ENCODE peak calls at places on chromosomes 7 and 10, in ten cellular contexts. A, W, L, S, D, N, Z, X, V and P are unnamed samples.

GRCh38 chr7:25249772-25250171 is 21.5 kb upstream of the NPVF start:
- DNase-seq in A (no peak), W (no peak), L (no peak), S (no peak), D (no peak), N (no peak), Z (no peak), X (no peak), V (no peak), P (no peak)

GRCh38 chr7:23462846-23463245 is 7.4 kb downstream of the IGF2BP3 start:
- DNase-seq in A (peak; percentile 50), W (no peak), L (peak; percentile 65), S (peak; percentile 43), D (no peak), N (no peak), Z (no peak), X (no peak), V (no peak), P (no peak)

GRCh38 chr10:112466802-112467201 is 19.8 kb downstream of the VTI1A start:
- DNase-seq in A (no peak), W (no peak), L (no peak), S (no peak), D (no peak), N (no peak), Z (no peak), X (no peak), V (no peak), P (no peak)

GRCh38 chr7:22549667-22550513 is 49.9 kb upstream of the STEAP1B start:
- DNase-seq in A (no peak), W (no peak), L (peak; percentile 18), S (no peak), D (peak; percentile 59), N (no peak), Z (peak; percentile 48), X (no peak), V (peak; percentile 12), P (peak; percentile 69)

GRCh38 chr7:139109983-139110411 is 477 bp upstream of the ZC3HAV1 start:
- DNase-seq in A (no peak), W (no peak), L (no peak), S (no peak), D (no peak), N (no peak), Z (no peak), X (no peak), V (no peak), P (no peak)

GRCh38 chr7:99601656-99602310 is 3.7 kb downstream of the TMEM225B start:
- DNase-seq in A (no peak), W (no peak), L (no peak), S (no peak), D (no peak), N (no peak), Z (no peak), X (no peak), V (no peak), P (no peak)

GRCh38 chr7:32228601-32229000 is 158.4 kb upstream of the PDE1C start:
- DNase-seq in A (no peak), W (no peak), L (no peak), S (no peak), D (no peak), N (no peak), Z (no peak), X (no peak), V (no peak), P (no peak)

GRCh38 chr10:90112681-90113080 is 411.3 kb downstream of the KIF20B start:
- DNase-seq in A (no peak), W (no peak), L (peak; percentile 78), S (no peak), D (no peak), N (peak; percentile 23), Z (no peak), X (no peak), V (no peak), P (no peak)

GRCh38 chr10:33161550-33162247 is 172.8 kb downstream of the NRP1 start:
- DNase-seq in A (no peak), W (no peak), L (no peak), S (no peak), D (no peak), N (no peak), Z (no peak), X (no peak), V (no peak), P (no peak)

GRCh38 chr7:91357929-91358328 is 93.7 kb downstream of the FZD1 start:
- DNase-seq in A (no peak), W (no peak), L (no peak), S (peak; percentile 28), D (no peak), N (no peak), Z (no peak), X (no peak), V (no peak), P (no peak)

GRCh38 chr10:36281871-36282331 is 639.8 kb upstream of the FZD8 start:
- DNase-seq in A (no peak), W (no peak), L (peak; percentile 21), S (no peak), D (no peak), N (peak; percentile 41), Z (no peak), X (no peak), V (no peak), P (no peak)

GRCh38 chr10:2610946-2611345 is 456.4 kb upstream of the PFKP start:
- DNase-seq in A (no peak), W (no peak), L (no peak), S (no peak), D (no peak), N (no peak), Z (no peak), X (no peak), V (no peak), P (no peak)

GRCh38 chr7:132092106-132092505 is 484.2 kb downstream of the PLXNA4 start:
- DNase-seq in A (no peak), W (no peak), L (no peak), S (no peak), D (no peak), N (no peak), Z (no peak), X (no peak), V (no peak), P (no peak)

GRCh38 chr10:90028312-90028711 is 326.9 kb downstream of the KIF20B start:
- DNase-seq in A (no peak), W (no peak), L (no peak), S (no peak), D (no peak), N (no peak), Z (no peak), X (no peak), V (no peak), P (no peak)

GRCh38 chr7:4661871-4662270 is 20.2 kb upstream of the FOXK1 start:
- DNase-seq in A (no peak), W (no peak), L (peak; percentile 49), S (no peak), D (no peak), N (no peak), Z (peak; percentile 49), X (no peak), V (no peak), P (no peak)

GRCh38 chr7:116522247-116522646 is 2.6 kb upstream of the CAV1 start:
- DNase-seq in A (peak; percentile 57), W (no peak), L (peak; percentile 91), S (peak; percentile 100), D (no peak), N (peak; percentile 77), Z (no peak), X (no peak), V (no peak), P (no peak)